ENCODE peak calls at places on chromosomes 1 and 21, in seven cellular contexts. T, J, H, C, A, F and O are unnamed samples.

GRCh38 chr1:42730988-42731387 is 9.0 kb downstream of the CLDN19 start:
- DNase-seq in T (no peak), J (no peak), H (peak), C (no peak), A (peak), F (no peak), O (no peak)

GRCh38 chr1:157770442-157771043 is 6.4 kb downstream of the FCRL2 start:
- DNase-seq in T (no peak), J (peak), H (no peak), C (no peak), A (peak), F (peak), O (no peak)

GRCh38 chr1:154417338-154417608 is 12.1 kb downstream of the IL6R start:
- DNase-seq in T (no peak), J (no peak), H (no peak), C (no peak), A (peak), F (no peak), O (no peak)

GRCh38 chr1:68785328-68785727 is 288.4 kb upstream of the DEPDC1 start:
- DNase-seq in T (no peak), J (no peak), H (no peak), C (no peak), A (no peak), F (no peak), O (no peak)

GRCh38 chr1:29236993-29237905 is 927 bp downstream of the PTPRU start:
- DNase-seq in T (no peak), J (peak), H (peak), C (no peak), A (peak), F (peak), O (no peak)

GRCh38 chr1:213947200-213947775 is 40.5 kb upstream of the PROX1 start:
- DNase-seq in T (no peak), J (no peak), H (no peak), C (no peak), A (no peak), F (no peak), O (no peak)

GRCh38 chr1:219692981-219693380 is 80.1 kb upstream of the ZC3H11B start:
- DNase-seq in T (no peak), J (peak), H (no peak), C (no peak), A (no peak), F (peak), O (no peak)

GRCh38 chr1:106937104-106937503 is 119.4 kb upstream of the PRMT6 start:
- DNase-seq in T (peak), J (peak), H (peak), C (no peak), A (no peak), F (peak), O (no peak)

GRCh38 chr1:154568165-154568815 is 712 bp downstream of the CHRNB2 start:
- DNase-seq in T (no peak), J (no peak), H (no peak), C (no peak), A (no peak), F (no peak), O (peak)

GRCh38 chr1:222171005-222171404 is 376.9 kb downstream of the HHIPL2 start:
- DNase-seq in T (no peak), J (peak), H (peak), C (no peak), A (peak), F (peak), O (no peak)

GRCh38 chr21:17759546-17760178 is 59.5 kb downstream of the C21orf91 start:
- DNase-seq in T (no peak), J (no peak), H (no peak), C (no peak), A (no peak), F (no peak), O (no peak)

GRCh38 chr1:221768444-221769066 is 26.7 kb upstream of the DUSP10 start:
- DNase-seq in T (no peak), J (no peak), H (peak), C (no peak), A (no peak), F (no peak), O (no peak)

GRCh38 chr1:21647431-21648373 is 21.5 kb downstream of the RAP1GAP start:
- DNase-seq in T (no peak), J (peak), H (peak), C (no peak), A (peak), F (peak), O (no peak)

GRCh38 chr1:153400244-153400643 is 9.4 kb upstream of the S100A8 start:
- DNase-seq in T (no peak), J (no peak), H (peak), C (no peak), A (peak), F (no peak), O (no peak)

GRCh38 chr1:181112071-181112929 is 23.8 kb downstream of the IER5 start:
- DNase-seq in T (peak), J (peak), H (peak), C (no peak), A (peak), F (peak), O (no peak)

GRCh38 chr1:28855469-28855944 is 43.5 kb downstream of the OPRD1 start:
- DNase-seq in T (no peak), J (no peak), H (peak), C (no peak), A (no peak), F (no peak), O (no peak)

GRCh38 chr1:58981392-58981791 is 197.5 kb upstream of the JUN start:
- DNase-seq in T (no peak), J (no peak), H (no peak), C (no peak), A (peak), F (no peak), O (no peak)

GRCh38 chr1:8752921-8753713 is 64.3 kb downstream of the RERE start:
- DNase-seq in T (no peak), J (no peak), H (no peak), C (no peak), A (no peak), F (no peak), O (no peak)

GRCh38 chr1:23548704-23549143 is 10.6 kb downstream of the ID3 start:
- DNase-seq in T (no peak), J (peak), H (peak), C (no peak), A (no peak), F (peak), O (no peak)

GRCh38 chr1:157124855-157125254 is 13.3 kb downstream of the ETV3 start:
- DNase-seq in T (no peak), J (no peak), H (no peak), C (no peak), A (no peak), F (no peak), O (no peak)

GRCh38 chr1:172054172-172054571 is 212.9 kb downstream of the DNM3 start:
- DNase-seq in T (no peak), J (no peak), H (no peak), C (no peak), A (no peak), F (no peak), O (no peak)

GRCh38 chr1:100950776-100951175 is 54.9 kb downstream of the SLC30A7 start:
- DNase-seq in T (no peak), J (peak), H (peak), C (no peak), A (peak), F (peak), O (no peak)

GRCh38 chr1:51193564-51193963 is 42.5 kb upstream of the RNF11 start:
- DNase-seq in T (no peak), J (no peak), H (no peak), C (no peak), A (no peak), F (no peak), O (no peak)

GRCh38 chr1:6646499-6647148 is 22.0 kb downstream of the THAP3 start:
- DNase-seq in T (no peak), J (peak), H (peak), C (no peak), A (peak), F (peak), O (no peak)

GRCh38 chr1:35536551-35537162 is 20.5 kb downstream of the KIAA0319L start:
- DNase-seq in T (no peak), J (no peak), H (no peak), C (no peak), A (no peak), F (no peak), O (no peak)

GRCh38 chr1:240399381-240399780 is 212.6 kb downstream of the GREM2 start:
- DNase-seq in T (peak), J (peak), H (peak), C (no peak), A (no peak), F (peak), O (no peak)

GRCh38 chr1:162908780-162909179 is 47.8 kb upstream of the CCDC190 start:
- DNase-seq in T (no peak), J (peak), H (peak), C (no peak), A (no peak), F (peak), O (no peak)

GRCh38 chr1:90823686-90824085 is 106.6 kb upstream of the BARHL2 start:
- DNase-seq in T (no peak), J (no peak), H (no peak), C (no peak), A (no peak), F (no peak), O (no peak)

GRCh38 chr1:54989968-54990810 is 8.5 kb upstream of the BSND start:
- DNase-seq in T (no peak), J (peak), H (no peak), C (no peak), A (no peak), F (no peak), O (no peak)

GRCh38 chr1:201089621-201090020 is 22.6 kb downstream of the CACNA1S start:
- DNase-seq in T (no peak), J (no peak), H (peak), C (no peak), A (no peak), F (no peak), O (no peak)

GRCh38 chr1:18932387-18932786 is 24.1 kb downstream of the IFFO2 start:
- DNase-seq in T (no peak), J (peak), H (peak), C (no peak), A (no peak), F (peak), O (no peak)